ENCODE peak calls at places on chromosomes 16 and 17, in ten cellular contexts. One of them, this sample, is unnamed.

GRCh38 chr16:85523602-85524364 is 89.3 kb upstream of the GSE1 start:
- DNase-seq in aorta: no peak
- DNase-seq in neural progenitor cell: peak; percentile 46
- DNase-seq in upper lobe of left lung: peak; percentile 85
- DNase-seq in heart left ventricle: peak; percentile 57
- DNase-seq in spleen: no peak
- DNase-seq in left ventricle myocardium inferior: peak; percentile 58
- DNase-seq in A549: no peak
- DNase-seq in CD8-positive, alpha-beta memory T cell: no peak
- DNase-seq in ovary: peak; percentile 54
- DNase-seq in this sample: no peak

GRCh38 chr16:57807252-57807967 is 5.1 kb upstream of the KIFC3 start:
- DNase-seq in spleen: no peak
- DNase-seq in CD8-positive, alpha-beta memory T cell: peak; percentile 20
- DNase-seq in heart left ventricle: no peak
- DNase-seq in neural progenitor cell: no peak
- DNase-seq in left ventricle myocardium inferior: no peak
- DNase-seq in aorta: no peak
- DNase-seq in upper lobe of left lung: no peak
- DNase-seq in ovary: peak; percentile 20
- DNase-seq in A549: peak; percentile 89
- DNase-seq in this sample: no peak

GRCh38 chr16:76193851-76194620 is 83.2 kb upstream of the CNTNAP4 start:
- DNase-seq in spleen: no peak
- DNase-seq in ovary: no peak
- DNase-seq in CD8-positive, alpha-beta memory T cell: no peak
- DNase-seq in A549: no peak
- DNase-seq in upper lobe of left lung: no peak
- DNase-seq in neural progenitor cell: no peak
- DNase-seq in aorta: no peak
- DNase-seq in heart left ventricle: no peak
- DNase-seq in left ventricle myocardium inferior: no peak
- DNase-seq in this sample: no peak

GRCh38 chr16:85625485-85626117 is 12.5 kb downstream of the GSE1 start:
- DNase-seq in upper lobe of left lung: no peak
- DNase-seq in heart left ventricle: no peak
- DNase-seq in CD8-positive, alpha-beta memory T cell: no peak
- DNase-seq in aorta: no peak
- DNase-seq in left ventricle myocardium inferior: no peak
- DNase-seq in neural progenitor cell: no peak
- DNase-seq in spleen: no peak
- DNase-seq in A549: no peak
- DNase-seq in ovary: no peak
- DNase-seq in this sample: no peak

GRCh38 chr16:52624891-52625290 is 77.9 kb upstream of the TOX3 start:
- DNase-seq in aorta: no peak
- DNase-seq in ovary: no peak
- DNase-seq in A549: no peak
- DNase-seq in neural progenitor cell: no peak
- DNase-seq in spleen: no peak
- DNase-seq in left ventricle myocardium inferior: no peak
- DNase-seq in heart left ventricle: no peak
- DNase-seq in upper lobe of left lung: no peak
- DNase-seq in CD8-positive, alpha-beta memory T cell: no peak
- DNase-seq in this sample: no peak

GRCh38 chr17:19443148-19443547 is 32.1 kb downstream of the RNF112 start:
- DNase-seq in CD8-positive, alpha-beta memory T cell: no peak
- DNase-seq in heart left ventricle: no peak
- DNase-seq in upper lobe of left lung: no peak
- DNase-seq in neural progenitor cell: no peak
- DNase-seq in ovary: no peak
- DNase-seq in spleen: no peak
- DNase-seq in aorta: no peak
- DNase-seq in left ventricle myocardium inferior: no peak
- DNase-seq in A549: no peak
- DNase-seq in this sample: no peak

GRCh38 chr17:76710863-76711611 is at the start of gene MXRA7:
- DNase-seq in left ventricle myocardium inferior: peak; percentile 81
- DNase-seq in A549: peak; percentile 49
- DNase-seq in ovary: peak; percentile 80
- DNase-seq in upper lobe of left lung: peak; percentile 69
- DNase-seq in spleen: peak; percentile 90
- DNase-seq in aorta: peak; percentile 94
- DNase-seq in neural progenitor cell: peak; percentile 87
- DNase-seq in heart left ventricle: peak; percentile 89
- DNase-seq in CD8-positive, alpha-beta memory T cell: peak; percentile 78
- DNase-seq in this sample: peak; percentile 85

GRCh38 chr17:76646712-76647111 is 3.2 kb upstream of the ST6GALNAC1 start:
- DNase-seq in CD8-positive, alpha-beta memory T cell: no peak
- DNase-seq in upper lobe of left lung: no peak
- DNase-seq in spleen: no peak
- DNase-seq in aorta: no peak
- DNase-seq in neural progenitor cell: no peak
- DNase-seq in A549: no peak
- DNase-seq in heart left ventricle: no peak
- DNase-seq in left ventricle myocardium inferior: no peak
- DNase-seq in ovary: no peak
- DNase-seq in this sample: no peak

GRCh38 chr17:80847506-80848230 is 144.0 kb upstream of the CHMP6 start:
- DNase-seq in CD8-positive, alpha-beta memory T cell: peak; percentile 64
- DNase-seq in heart left ventricle: no peak
- DNase-seq in aorta: peak; percentile 51
- DNase-seq in upper lobe of left lung: no peak
- DNase-seq in neural progenitor cell: no peak
- DNase-seq in ovary: no peak
- DNase-seq in left ventricle myocardium inferior: no peak
- DNase-seq in A549: no peak
- DNase-seq in spleen: peak; percentile 67
- DNase-seq in this sample: no peak

GRCh38 chr17:2058521-2059124 is 3.7 kb downstream of the HIC1 start:
- DNase-seq in aorta: peak; percentile 91
- DNase-seq in neural progenitor cell: no peak
- DNase-seq in ovary: peak; percentile 77
- DNase-seq in left ventricle myocardium inferior: peak; percentile 85
- DNase-seq in heart left ventricle: peak; percentile 87
- DNase-seq in A549: peak; percentile 80
- DNase-seq in spleen: peak; percentile 96
- DNase-seq in upper lobe of left lung: peak; percentile 90
- DNase-seq in CD8-positive, alpha-beta memory T cell: peak; percentile 78
- DNase-seq in this sample: no peak

GRCh38 chr17:59530561-59530960 is 34.8 kb upstream of the DHX40 start:
- DNase-seq in aorta: no peak
- DNase-seq in upper lobe of left lung: no peak
- DNase-seq in ovary: no peak
- DNase-seq in A549: no peak
- DNase-seq in neural progenitor cell: no peak
- DNase-seq in spleen: no peak
- DNase-seq in heart left ventricle: no peak
- DNase-seq in left ventricle myocardium inferior: no peak
- DNase-seq in CD8-positive, alpha-beta memory T cell: no peak
- DNase-seq in this sample: no peak
- H3K4me1 ChIP-seq in aorta: no peaks in the 10 kb centered on the region
- H3K4me1 ChIP-seq in upper lobe of left lung: no peaks in the 10 kb centered on the region
- H3K4me1 ChIP-seq in ovary: no peaks in the 10 kb centered on the region
- H3K4me1 ChIP-seq in A549: no peaks in the 10 kb centered on the region
- H3K4me1 ChIP-seq in neural progenitor cell: no peaks in the 10 kb centered on the region
- H3K4me1 ChIP-seq in spleen: no peaks in the 10 kb centered on the region
- H3K4me1 ChIP-seq in heart left ventricle: no peaks in the 10 kb centered on the region
- H3K4me1 ChIP-seq in left ventricle myocardium inferior: no peaks in the 10 kb centered on the region
- H3K4me1 ChIP-seq in CD8-positive, alpha-beta memory T cell: no peaks in the 10 kb centered on the region
- H3K4me1 ChIP-seq in this sample: peaks cover 4% of the 10 kb centered on the region

DNA sequence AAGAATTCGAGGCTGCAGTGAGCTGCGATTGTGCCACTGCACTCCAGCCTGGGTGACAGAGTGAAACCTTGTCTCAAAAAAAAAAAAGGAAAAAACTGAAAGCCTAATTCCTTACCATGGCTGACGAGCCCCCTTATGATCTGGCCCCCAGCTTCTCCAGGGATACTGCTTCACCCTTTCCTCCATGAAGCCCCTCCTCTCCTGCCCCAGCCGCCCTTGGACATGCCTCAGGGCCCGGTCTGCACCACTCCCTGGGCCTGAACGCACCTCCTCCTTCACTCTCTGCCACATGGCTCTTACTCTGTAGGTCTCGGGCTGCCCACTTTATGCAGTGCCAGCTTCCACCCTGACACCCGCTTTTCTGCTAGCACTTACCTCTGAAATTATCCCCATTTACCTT is 65.3 kb downstream of the COG7 start:
- DNase-seq in CD8-positive, alpha-beta memory T cell: peak; percentile 12
- DNase-seq in spleen: no peak
- DNase-seq in ovary: no peak
- DNase-seq in left ventricle myocardium inferior: no peak
- DNase-seq in upper lobe of left lung: no peak
- DNase-seq in neural progenitor cell: no peak
- DNase-seq in heart left ventricle: no peak
- DNase-seq in aorta: peak; percentile 39
- DNase-seq in A549: no peak
- DNase-seq in this sample: no peak
- H3K4me3 ChIP-seq in CD8-positive, alpha-beta memory T cell: no peak overlapping the region
- H3K4me3 ChIP-seq in spleen: no peak overlapping the region
- H3K4me3 ChIP-seq in ovary: no peak overlapping the region
- H3K4me3 ChIP-seq in left ventricle myocardium inferior: no peak overlapping the region
- H3K4me3 ChIP-seq in upper lobe of left lung: no peak overlapping the region
- H3K4me3 ChIP-seq in neural progenitor cell: no peak overlapping the region
- H3K4me3 ChIP-seq in heart left ventricle: no peak overlapping the region
- H3K4me3 ChIP-seq in aorta: no peak overlapping the region
- H3K4me3 ChIP-seq in A549: no peak overlapping the region
- H3K4me3 ChIP-seq in this sample: no peak overlapping the region

DNA sequence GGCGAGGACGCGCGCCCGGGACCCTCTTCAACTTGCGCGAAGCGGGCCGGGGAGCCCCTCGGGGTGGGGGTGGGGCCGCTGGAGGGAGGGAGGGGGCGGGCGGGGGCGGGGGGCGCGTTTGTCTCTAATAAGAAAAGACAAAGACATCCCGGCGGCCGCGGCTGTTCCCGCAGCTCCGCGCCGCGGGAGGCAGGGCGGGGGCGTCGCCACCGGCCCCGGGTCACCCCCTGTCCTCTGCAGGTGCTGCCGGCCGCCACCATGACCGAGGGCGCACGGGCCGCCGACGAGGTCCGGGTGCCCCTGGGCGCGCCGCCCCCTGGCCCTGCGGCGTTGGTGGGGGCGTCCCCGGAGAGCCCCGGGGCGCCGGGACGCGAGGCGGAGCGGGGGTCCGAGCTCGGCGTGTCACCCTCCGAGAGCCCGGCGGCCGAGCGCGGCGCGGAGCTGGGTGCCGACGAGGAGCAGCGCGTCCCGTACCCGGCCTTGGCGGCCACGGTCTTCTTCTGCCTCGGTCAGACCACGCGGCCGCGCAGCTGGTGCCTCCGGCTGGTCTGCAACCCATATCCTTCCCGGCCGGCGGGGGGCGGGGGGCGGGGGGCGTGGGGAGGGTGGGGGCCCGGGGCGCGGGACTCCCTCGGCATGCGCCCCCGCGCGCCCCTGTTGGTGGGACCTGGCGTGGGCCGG is 714 bp downstream of the CACNA1H start:
- DNase-seq in A549: no peak
- DNase-seq in left ventricle myocardium inferior: no peak
- DNase-seq in spleen: no peak
- DNase-seq in CD8-positive, alpha-beta memory T cell: no peak
- DNase-seq in upper lobe of left lung: no peak
- DNase-seq in neural progenitor cell: peak; percentile 52
- DNase-seq in ovary: no peak
- DNase-seq in aorta: no peak
- DNase-seq in heart left ventricle: no peak
- DNase-seq in this sample: peak; percentile 32
- H3K4me1 ChIP-seq in A549: peaks cover 36% of the 10 kb centered on the region
- H3K4me1 ChIP-seq in left ventricle myocardium inferior: peaks cover 30% of the 10 kb centered on the region
- H3K4me1 ChIP-seq in spleen: peaks cover 29% of the 10 kb centered on the region
- H3K4me1 ChIP-seq in CD8-positive, alpha-beta memory T cell: peaks cover 7% of the 10 kb centered on the region
- H3K4me1 ChIP-seq in upper lobe of left lung: peaks cover 5% of the 10 kb centered on the region
- H3K4me1 ChIP-seq in neural progenitor cell: peaks cover 22% of the 10 kb centered on the region
- H3K4me1 ChIP-seq in ovary: peaks cover 45% of the 10 kb centered on the region
- H3K4me1 ChIP-seq in aorta: no peaks in the 10 kb centered on the region
- H3K4me1 ChIP-seq in heart left ventricle: peaks cover 4% of the 10 kb centered on the region
- H3K4me1 ChIP-seq in this sample: no peaks in the 10 kb centered on the region

GRCh38 chr16:67249178-67249759 is 490 bp downstream of the SLC9A5 start:
- DNase-seq in spleen: no peak
- DNase-seq in heart left ventricle: no peak
- DNase-seq in neural progenitor cell: no peak
- DNase-seq in upper lobe of left lung: no peak
- DNase-seq in left ventricle myocardium inferior: no peak
- DNase-seq in ovary: no peak
- DNase-seq in aorta: peak; percentile 62
- DNase-seq in CD8-positive, alpha-beta memory T cell: peak; percentile 36
- DNase-seq in A549: no peak
- DNase-seq in this sample: no peak

GRCh38 chr16:67248401-67249177 is at the start of gene SLC9A5:
- DNase-seq in A549: no peak
- DNase-seq in aorta: peak; percentile 81
- DNase-seq in CD8-positive, alpha-beta memory T cell: peak; percentile 54
- DNase-seq in ovary: no peak
- DNase-seq in upper lobe of left lung: no peak
- DNase-seq in heart left ventricle: peak; percentile 49
- DNase-seq in spleen: peak; percentile 89
- DNase-seq in neural progenitor cell: peak; percentile 71
- DNase-seq in left ventricle myocardium inferior: peak; percentile 32
- DNase-seq in this sample: no peak

GRCh38 chr16:67246945-67247697 is at the start of gene FHOD1:
- DNase-seq in ovary: peak; percentile 98
- DNase-seq in CD8-positive, alpha-beta memory T cell: peak; percentile 96
- DNase-seq in left ventricle myocardium inferior: peak; percentile 99
- DNase-seq in A549: peak; percentile 95
- DNase-seq in neural progenitor cell: peak; percentile 98
- DNase-seq in spleen: peak; percentile 99
- DNase-seq in upper lobe of left lung: peak; percentile 99
- DNase-seq in heart left ventricle: peak; percentile 99
- DNase-seq in aorta: peak; percentile 100
- DNase-seq in this sample: peak; percentile 99

GRCh38 chr16:67247698-67248400 is 568 bp upstream of the FHOD1 start:
- DNase-seq in neural progenitor cell: no peak
- DNase-seq in upper lobe of left lung: no peak
- DNase-seq in spleen: no peak
- DNase-seq in heart left ventricle: no peak
- DNase-seq in left ventricle myocardium inferior: no peak
- DNase-seq in A549: no peak
- DNase-seq in CD8-positive, alpha-beta memory T cell: no peak
- DNase-seq in ovary: no peak
- DNase-seq in aorta: no peak
- DNase-seq in this sample: no peak

GRCh38 chr16:67249762-67250327 is 1.1 kb downstream of the SLC9A5 start:
- DNase-seq in CD8-positive, alpha-beta memory T cell: peak; percentile 32
- DNase-seq in aorta: peak; percentile 30
- DNase-seq in heart left ventricle: no peak
- DNase-seq in neural progenitor cell: no peak
- DNase-seq in ovary: no peak
- DNase-seq in spleen: peak; percentile 41
- DNase-seq in A549: no peak
- DNase-seq in left ventricle myocardium inferior: no peak
- DNase-seq in upper lobe of left lung: no peak
- DNase-seq in this sample: no peak
- H3K4me3 ChIP-seq in CD8-positive, alpha-beta memory T cell: no peak overlapping the region
- H3K4me3 ChIP-seq in aorta: no peak overlapping the region
- H3K4me3 ChIP-seq in heart left ventricle: no peak overlapping the region
- H3K4me3 ChIP-seq in neural progenitor cell: peak overlapping the region; percentile 64
- H3K4me3 ChIP-seq in ovary: no peak overlapping the region
- H3K4me3 ChIP-seq in spleen: peak overlapping the region; percentile 87
- H3K4me3 ChIP-seq in A549: no peak overlapping the region
- H3K4me3 ChIP-seq in left ventricle myocardium inferior: no peak overlapping the region
- H3K4me3 ChIP-seq in upper lobe of left lung: no peak overlapping the region
- H3K4me3 ChIP-seq in this sample: no peak overlapping the region

This sample was measured in HAP-1.